ENCODE peak calls at places on chromosomes 3 and 15, in ten cellular contexts. N is CD4-positive, alpha-beta T cell; H is mesenchymal stem cell; Q is astrocyte; Z is left ventricle myocardium inferior; B is fibroblast of lung; O is HCT116; I is thoracic aorta; A is hepatocyte; S is right cardiac atrium. E is an unnamed sample.

GRCh38 chr15:88511161-88511560 is 35.3 kb downstream of the DET1 start:
- DNase-seq in N (no peak), A (no peak), B (no peak), S (no peak), H (no peak), I (no peak), O (no peak), Z (no peak), Q (no peak), E (no peak)

GRCh38 chr3:14143826-14144225 is 19.0 kb downstream of the TMEM43 start:
- DNase-seq in B (peak; percentile 95), Q (peak; percentile 94), I (no peak), A (peak; percentile 62), S (peak; percentile 59), O (no peak), H (peak; percentile 93), N (no peak), Z (no peak), E (no peak)

GRCh38 chr15:81407151-81407550 is 33.1 kb upstream of the TMC3 start:
- DNase-seq in O (no peak), A (no peak), Z (no peak), N (no peak), B (no peak), I (no peak), S (no peak), Q (no peak), H (no peak), E (no peak)

GRCh38 chr15:29410342-29410741 is 140.7 kb upstream of the NSMCE3 start:
- DNase-seq in S (no peak), A (no peak), I (no peak), Q (no peak), O (no peak), H (no peak), B (no peak), Z (no peak), N (no peak), E (no peak)

GRCh38 chr15:51267047-51267713 is 71.2 kb downstream of the CYP19A1 start:
- DNase-seq in O (no peak), I (no peak), Z (no peak), Q (no peak), A (no peak), B (peak; percentile 32), S (peak; percentile 23), N (no peak), H (peak; percentile 13), E (no peak)

GRCh38 chr3:185422677-185423076 is 59.7 kb downstream of the MAP3K13 start:
- DNase-seq in H (no peak), N (no peak), B (no peak), I (no peak), O (no peak), Z (no peak), S (no peak), Q (no peak), A (no peak), E (no peak)

GRCh38 chr15:101110681-101111569 is 140.9 kb downstream of the CHSY1 start:
- DNase-seq in B (no peak), Z (peak; percentile 53), Q (no peak), H (no peak), O (no peak), A (no peak), N (no peak), S (no peak), I (no peak), E (no peak)

GRCh38 chr15:65132841-65133549 is 613 bp downstream of the PDCD7 start:
- DNase-seq in H (peak; percentile 75), N (no peak), S (peak; percentile 39), Z (peak; percentile 21), Q (peak; percentile 51), A (peak; percentile 74), O (no peak), B (peak; percentile 63), I (no peak), E (no peak)

GRCh38 chr3:178451799-178452198 is 84.4 kb upstream of the KCNMB2 start:
- DNase-seq in Q (no peak), A (no peak), H (no peak), O (no peak), I (no peak), S (no peak), Z (no peak), N (no peak), B (no peak), E (no peak)

GRCh38 chr3:64902991-64903390 is 215.2 kb upstream of the ADAMTS9 start:
- DNase-seq in S (no peak), O (no peak), I (no peak), Q (peak; percentile 38), Z (no peak), H (no peak), A (no peak), B (peak; percentile 42), N (no peak), E (no peak)

GRCh38 chr3:112140584-112140983 is 7.5 kb upstream of the GCSAM start:
- DNase-seq in Q (no peak), I (no peak), H (no peak), B (no peak), N (no peak), O (no peak), S (no peak), Z (no peak), A (no peak), E (no peak)

GRCh38 chr3:62567097-62568021 is 194.0 kb upstream of the FEZF2 start:
- DNase-seq in A (peak; percentile 29), H (peak; percentile 56), O (no peak), Z (no peak), S (peak; percentile 64), N (no peak), I (peak; percentile 18), Q (peak; percentile 84), B (peak; percentile 86), E (no peak)

GRCh38 chr3:186220886-186221285 is 112.0 kb upstream of the ETV5 start:
- DNase-seq in O (no peak), I (no peak), Q (no peak), S (no peak), Z (no peak), N (no peak), A (no peak), H (no peak), B (no peak), E (no peak)

GRCh38 chr15:64623347-64624024 is 151.9 kb downstream of the RBPMS2 start:
- DNase-seq in Q (no peak), B (no peak), A (no peak), O (no peak), N (no peak), Z (no peak), H (no peak), I (no peak), S (no peak), E (no peak)

DNA sequence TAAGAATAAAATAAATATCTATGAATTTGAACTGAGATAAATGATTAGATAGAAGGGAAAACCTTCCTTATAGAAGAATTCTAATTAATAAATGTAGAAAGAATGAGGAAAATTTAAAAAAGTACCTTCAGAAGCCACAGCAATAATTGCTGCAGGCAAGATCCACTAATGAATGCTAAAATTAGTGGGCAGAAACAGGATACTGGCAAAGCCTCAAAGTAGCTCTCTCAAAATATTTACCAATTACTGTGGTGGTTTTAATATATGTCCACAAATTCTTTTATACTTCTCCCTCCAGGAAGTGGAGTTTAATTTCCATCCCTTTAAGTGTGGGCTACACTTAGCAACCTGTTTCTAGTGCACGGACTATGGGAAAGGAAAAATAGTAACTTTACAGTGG is 6.9 kb downstream of the PEAK1 start:
- DNase-seq in O (no peak), A (no peak), Z (no peak), N (no peak), Q (no peak), B (no peak), I (no peak), S (no peak), H (no peak), E (no peak)
- H3K27ac ChIP-seq in O (no peak overlapping the region), A (no peak overlapping the region), Z (peak overlapping the region; percentile 49), N (no peak overlapping the region), Q (no peak overlapping the region), B (no peak overlapping the region), I (no peak overlapping the region), S (no peak overlapping the region), H (no peak overlapping the region), E (no peak overlapping the region)

DNA sequence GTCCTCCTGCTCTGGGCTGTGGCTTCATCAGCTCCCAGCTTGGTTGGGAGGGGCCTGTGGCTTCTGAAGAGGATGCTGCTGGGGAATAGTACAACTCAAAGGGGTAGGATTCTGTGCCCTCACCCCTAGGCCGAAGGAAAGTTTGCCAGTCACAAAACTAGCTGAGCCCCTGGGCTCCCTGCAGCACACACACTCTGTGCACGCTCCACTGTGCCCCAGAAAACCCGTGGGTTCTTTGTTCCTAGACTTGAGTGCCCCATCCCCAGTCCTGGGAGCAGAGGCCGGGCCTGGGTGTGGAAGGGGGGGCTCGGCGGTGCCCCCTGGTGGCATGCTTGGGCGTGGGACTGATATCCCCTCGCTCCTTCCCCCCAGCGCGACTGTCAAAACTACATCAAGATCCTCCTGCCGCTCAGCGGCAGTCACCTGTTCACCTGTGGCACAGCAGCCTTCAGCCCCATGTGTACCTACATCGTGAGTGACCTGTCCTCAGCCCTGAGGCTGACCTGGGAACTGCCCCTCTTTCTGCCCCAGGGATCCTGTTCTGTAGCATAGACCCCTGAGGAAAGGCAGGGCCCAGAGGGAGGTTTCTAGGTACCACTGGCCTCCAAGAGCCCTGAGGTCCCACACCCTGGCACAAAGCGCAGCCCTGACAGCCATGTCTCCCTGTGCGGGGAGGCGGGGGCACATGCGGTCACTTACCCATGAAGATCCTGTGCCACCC is 14.2 kb downstream of the CIB1 start:
- DNase-seq in Z (no peak), B (no peak), O (no peak), S (peak; percentile 51), Q (no peak), N (peak; percentile 39), A (peak; percentile 60), I (no peak), H (peak; percentile 40), E (no peak)
- H3K27ac ChIP-seq in Z (peak overlapping the region; percentile 16), B (no peak overlapping the region), O (no peak overlapping the region), S (no peak overlapping the region), Q (no peak overlapping the region), N (no peak overlapping the region), A (no peak overlapping the region), I (no peak overlapping the region), H (no peak overlapping the region), E (peak overlapping the region; percentile 99)

DNA sequence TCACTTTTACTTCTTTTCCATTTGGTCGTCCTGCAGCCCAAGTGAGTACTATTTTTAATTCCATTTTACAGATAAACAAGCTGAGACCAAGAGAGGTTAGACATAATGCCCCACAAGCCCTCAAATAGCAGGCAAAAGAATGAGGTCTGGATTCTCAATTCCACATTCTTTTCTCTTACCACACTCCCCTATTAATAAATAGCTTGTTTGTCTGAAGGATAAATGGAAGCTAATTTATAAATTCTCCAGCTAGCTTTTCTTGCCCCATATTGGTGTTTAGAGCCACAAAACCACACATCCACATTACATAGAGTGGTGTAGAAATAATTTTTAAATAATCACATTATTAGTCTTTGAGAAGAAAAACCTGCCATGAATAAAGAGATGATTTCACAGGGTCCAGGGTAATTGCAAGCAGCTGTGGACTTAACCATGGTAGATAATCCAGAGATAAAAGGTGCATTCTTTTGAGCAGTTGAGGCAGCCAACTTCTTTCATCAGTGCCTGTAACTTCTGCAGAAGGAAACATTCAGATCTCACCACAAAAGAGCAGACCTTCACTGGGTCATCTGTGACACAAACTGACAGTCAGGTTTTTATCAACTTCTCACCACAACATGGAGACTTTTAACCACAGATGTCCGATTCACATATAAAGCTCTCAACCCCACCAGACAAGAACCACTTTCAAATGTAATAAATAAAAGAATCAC is 313.4 kb upstream of the STT3B start:
- DNase-seq in Z (no peak), I (no peak), S (no peak), A (no peak), N (no peak), H (peak; percentile 41), O (no peak), B (peak; percentile 97), Q (peak; percentile 98), E (no peak)
- H3K27ac ChIP-seq in Z (no peak overlapping the region), I (no peak overlapping the region), S (no peak overlapping the region), A (no peak overlapping the region), N (no peak overlapping the region), H (no peak overlapping the region), O (no peak overlapping the region), B (no peak overlapping the region), Q (no peak overlapping the region), E (no peak overlapping the region)

GRCh38 chr3:10495614-10496013 is 9.8 kb downstream of the ATP2B2 start:
- DNase-seq in O (no peak), B (no peak), N (no peak), S (no peak), H (no peak), A (no peak), Q (no peak), I (no peak), Z (no peak), E (no peak)
- H3K27ac ChIP-seq in O (no peak overlapping the region), B (no peak overlapping the region), N (no peak overlapping the region), S (no peak overlapping the region), H (no peak overlapping the region), A (no peak overlapping the region), Q (no peak overlapping the region), I (no peak overlapping the region), Z (no peak overlapping the region), E (no peak overlapping the region)